ENCODE peak calls at places on chromosomes 13 and 19, in seven cellular contexts. L, W, H, B, G, J and Z are unnamed samples.

GRCh38 chr13:26956532-26957142 is 196.1 kb upstream of the GPR12 start:
- DNase-seq in L (no peak), B (no peak), W (peak), J (no peak), G (no peak), H (no peak), Z (no peak)

GRCh38 chr19:37334179-37335071 is 36.5 kb upstream of the ZNF527 start:
- DNase-seq in H (peak), B (peak), G (peak), L (peak), J (peak), W (peak), Z (peak)

GRCh38 chr13:93284056-93284455 is 57.4 kb downstream of the GPC6 start:
- DNase-seq in G (no peak), H (no peak), L (no peak), W (no peak), J (no peak), B (no peak), Z (no peak)

GRCh38 chr19:13819242-13819641 is 24.0 kb downstream of the ZSWIM4 start:
- DNase-seq in L (no peak), B (no peak), H (no peak), J (no peak), G (no peak), W (no peak), Z (no peak)

GRCh38 chr19:1307320-1307719 is 21.6 kb downstream of the EFNA2 start:
- DNase-seq in J (no peak), L (no peak), G (no peak), H (no peak), W (no peak), B (no peak), Z (no peak)

GRCh38 chr13:79663977-79664636 is 183.2 kb downstream of the NDFIP2 start:
- DNase-seq in W (no peak), B (no peak), J (no peak), L (no peak), G (no peak), H (no peak), Z (no peak)

GRCh38 chr13:23609414-23610186 is 39.4 kb downstream of the TNFRSF19 start:
- DNase-seq in L (peak), J (no peak), W (peak), B (no peak), H (peak), G (no peak), Z (peak)

GRCh38 chr13:44141213-44141724 is 232.4 kb upstream of the SERP2 start:
- DNase-seq in J (no peak), G (no peak), W (peak), B (peak), L (no peak), H (peak), Z (no peak)

GRCh38 chr13:53098455-53098854 is 69.8 kb downstream of the OLFM4 start:
- DNase-seq in W (no peak), L (no peak), B (no peak), G (no peak), H (no peak), J (no peak), Z (no peak)

GRCh38 chr13:41693434-41693833 is 236.1 kb downstream of the RGCC start:
- DNase-seq in J (no peak), B (no peak), G (no peak), W (no peak), H (no peak), L (no peak), Z (no peak)

GRCh38 chr19:31883299-31883990 is 462.0 kb upstream of the ZNF507 start:
- DNase-seq in G (no peak), B (no peak), H (no peak), L (no peak), W (no peak), J (no peak), Z (no peak)

GRCh38 chr13:50244913-50245574 is 229.8 kb downstream of the KCNRG start:
- DNase-seq in H (peak), J (no peak), W (peak), G (no peak), B (no peak), L (peak), Z (peak)

GRCh38 chr19:51094696-51095279 is 12.1 kb upstream of the KLK14 start:
- DNase-seq in W (no peak), J (no peak), H (peak), B (peak), G (no peak), L (no peak), Z (no peak)

DNA sequence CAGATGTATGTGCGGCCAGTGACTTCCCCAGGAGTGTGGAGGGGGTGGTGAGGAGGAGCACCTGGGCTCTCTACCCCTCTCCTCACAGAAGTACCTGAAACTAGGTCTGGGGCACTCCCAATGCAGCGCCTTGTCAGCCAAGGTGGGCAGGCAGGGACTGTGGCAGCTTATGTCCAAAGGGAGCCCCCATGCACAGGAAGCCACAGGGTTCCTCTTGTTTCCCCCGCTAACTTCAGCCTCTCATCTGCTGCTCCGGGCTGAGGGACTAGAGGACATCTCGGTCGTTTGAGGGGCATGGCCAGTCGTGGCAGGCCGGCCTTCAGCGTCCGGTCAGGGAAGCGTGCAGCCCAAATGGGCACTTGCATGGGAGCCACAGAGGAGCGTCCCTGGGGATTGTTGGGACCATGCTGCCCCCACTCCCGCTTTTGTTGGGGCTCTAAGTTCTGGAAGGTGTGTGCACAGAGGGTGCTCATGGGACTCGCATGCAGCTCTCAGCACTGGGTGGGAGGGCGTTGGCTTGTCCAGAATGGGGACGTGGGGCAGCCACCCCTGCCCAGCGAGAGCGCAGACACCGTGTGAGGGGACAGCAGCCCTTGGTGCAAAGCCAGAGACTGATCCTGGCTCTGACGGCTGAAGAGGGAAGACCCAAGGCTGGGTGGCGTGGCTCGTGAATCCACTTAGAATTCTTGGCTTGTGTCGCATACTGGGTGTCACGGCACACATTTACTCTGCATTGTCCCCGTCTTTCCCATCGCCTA is 16.6 kb upstream of the NPAS1 start:
- DNase-seq in W (no peak), L (no peak), B (no peak), H (no peak), G (no peak), J (no peak), Z (no peak)
- TF ChIP-seq CTCF in W (no peak), L (no peak), B (no peak), H (no peak), G (no peak), J (no peak), Z (no peak)

DNA sequence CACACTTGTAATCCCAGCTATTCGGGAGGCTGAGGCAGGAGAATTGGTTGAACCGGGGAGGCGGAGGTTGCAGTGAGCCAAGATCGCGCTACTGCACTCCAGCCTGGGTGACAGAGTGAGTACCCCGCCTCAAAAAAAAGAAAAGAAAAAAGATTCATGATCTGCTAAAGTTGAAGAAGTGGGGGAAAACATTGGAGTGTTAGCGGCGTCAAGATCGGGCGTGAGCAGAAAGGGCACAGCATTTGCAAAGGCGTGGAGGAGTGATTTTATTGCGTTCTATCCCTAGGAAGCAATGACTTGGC is 874 bp upstream of the DNM2 start:
- DNase-seq in H (no peak), G (no peak), L (no peak), W (no peak), B (no peak), J (no peak), Z (no peak)
- H3K4me3 ChIP-seq in H (no peak), G (peak), L (peak), W (no peak), B (peak), J (peak), Z (no peak)

GRCh38 chr13:32446220-32446619 is 18.3 kb upstream of the N4BP2L1 start:
- DNase-seq in W (no peak), L (no peak), B (no peak), H (no peak), J (no peak), G (no peak), Z (no peak)

GRCh38 chr13:32446778-32447465 is 19.0 kb upstream of the N4BP2L1 start:
- DNase-seq in J (no peak), W (no peak), H (peak), G (no peak), B (no peak), L (no peak), Z (no peak)

GRCh38 chr13:32448224-32448623 is 20.3 kb upstream of the N4BP2L1 start:
- DNase-seq in B (no peak), W (no peak), L (no peak), J (no peak), H (no peak), G (no peak), Z (no peak)

GRCh38 chr13:32445461-32445860 is 17.5 kb upstream of the N4BP2L1 start:
- DNase-seq in J (no peak), L (no peak), B (no peak), G (no peak), H (no peak), W (no peak), Z (no peak)

DNA sequence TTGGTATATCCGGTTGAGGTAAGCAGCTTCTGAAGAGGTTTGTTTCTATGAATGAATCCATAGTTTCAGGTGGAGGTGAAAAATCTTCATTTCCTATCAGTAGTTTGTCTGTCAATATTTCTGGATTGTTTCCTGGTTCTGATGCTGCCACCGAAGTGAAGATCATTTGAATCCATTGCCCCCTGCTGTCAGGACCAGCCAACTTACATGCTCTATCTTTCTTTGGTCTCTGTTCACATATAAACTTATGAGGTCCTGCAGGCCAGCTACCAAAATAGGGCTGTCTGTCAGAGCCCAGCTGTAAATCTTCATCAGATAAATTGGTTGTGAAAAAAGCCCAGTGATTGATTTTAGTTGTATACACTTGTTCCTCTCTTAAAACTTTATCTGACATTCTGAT is 15.2 kb upstream of the N4BP2L1 start:
- DNase-seq in G (no peak), W (no peak), L (peak), B (no peak), H (peak), J (no peak), Z (no peak)
- TF ChIP-seq CTCF in G (peak), W (no peak), L (peak), B (no peak), H (peak), J (no peak), Z (no peak)

GRCh38 chr19:48660854-48661731 is 11.7 kb downstream of the NTN5 start:
- DNase-seq in B (peak), H (peak), G (no peak), L (peak), W (peak), J (peak), Z (peak)
- H3K4me3 ChIP-seq in B (no peak), H (no peak), G (no peak), L (no peak), W (peak), J (no peak), Z (no peak)

GRCh38 chr13:108795841-108796240 is 166.4 kb downstream of the MYO16 start:
- DNase-seq in B (no peak), J (no peak), L (no peak), H (no peak), W (no peak), G (no peak), Z (peak)
- TF ChIP-seq CTCF in B (no peak), J (no peak), L (no peak), H (no peak), W (no peak), G (no peak), Z (no peak)